ENCODE peak calls at places on chromosomes 12 and 14, in eight cellular contexts. N, G, H, L, P, M, O and B are unnamed samples.

GRCh38 chr14:77306406-77307098 is 14.1 kb downstream of the POMT2 start:
- DNase-seq in M (no peak), L (no peak), O (no peak), N (no peak), P (no peak), H (no peak), G (peak), B (no peak)

GRCh38 chr12:48977290-48978281 is 536 bp upstream of the WNT1 start:
- DNase-seq in N (no peak), M (no peak), H (peak), L (peak), G (peak), P (peak), O (peak), B (no peak)

GRCh38 chr12:104516821-104517220 is 60.1 kb downstream of the CHST11 start:
- DNase-seq in H (no peak), L (no peak), M (no peak), O (no peak), P (no peak), N (no peak), G (no peak), B (no peak)

GRCh38 chr12:42809226-42809625 is 219.7 kb upstream of the PRICKLE1 start:
- DNase-seq in G (peak), M (no peak), O (no peak), P (no peak), N (no peak), L (no peak), H (no peak), B (no peak)

GRCh38 chr12:61018571-61018970 is 1241.6 kb upstream of the USP15 start:
- DNase-seq in O (no peak), L (no peak), M (no peak), G (no peak), H (no peak), P (no peak), N (no peak), B (no peak)

GRCh38 chr14:41548666-41549065 is 58.0 kb upstream of the LRFN5 start:
- DNase-seq in O (no peak), H (no peak), L (no peak), N (no peak), G (no peak), P (no peak), M (no peak), B (no peak)

GRCh38 chr14:45177081-45177480 is 41.4 kb downstream of the FANCM start:
- DNase-seq in P (no peak), N (no peak), H (no peak), G (peak), M (no peak), O (no peak), L (no peak), B (no peak)

GRCh38 chr12:20421338-20421890 is 53.1 kb downstream of the PDE3A start:
- DNase-seq in G (no peak), N (no peak), M (no peak), H (no peak), O (no peak), L (no peak), P (no peak), B (no peak)

GRCh38 chr12:79689477-79690155 is 1.1 kb downstream of the PAWR start:
- DNase-seq in O (peak), H (no peak), P (no peak), L (peak), M (peak), N (peak), G (peak), B (peak)

GRCh38 chr12:50790081-50790480 is 26.2 kb downstream of the ATF1 start:
- DNase-seq in M (no peak), G (peak), L (no peak), H (no peak), N (no peak), O (no peak), P (no peak), B (no peak)

GRCh38 chr12:49868952-49869815 is 26.3 kb upstream of the BCDIN3D start:
- DNase-seq in P (no peak), H (no peak), M (peak), L (no peak), N (no peak), G (peak), O (peak), B (no peak)